ENCODE peak calls at places on chromosomes 3 and 15, in five cellular contexts. C, U, O, B and E are unnamed samples.

GRCh38 chr3:37962906-37963486 is 27.6 kb upstream of the VILL start:
- DNase-seq in C (no peak), U (no peak), O (no peak), B (no peak), E (no peak)

GRCh38 chr3:113668015-113668414 is 28.4 kb downstream of the USF3 start:
- DNase-seq in C (no peak), U (peak; percentile 10), O (no peak), B (no peak), E (no peak)

GRCh38 chr3:122245513-122246174 is 62.2 kb downstream of the CASR start:
- DNase-seq in C (no peak), U (no peak), O (no peak), B (no peak), E (no peak)

GRCh38 chr3:172213765-172214358 is 174.5 kb downstream of the FNDC3B start:
- DNase-seq in C (peak; percentile 96), U (no peak), O (no peak), B (peak; percentile 72), E (no peak)

GRCh38 chr3:178097576-178097975 is 438.7 kb upstream of the KCNMB2 start:
- DNase-seq in C (no peak), U (no peak), O (no peak), B (no peak), E (no peak)

GRCh38 chr3:67614195-67614594 is 40.2 kb downstream of the SUCLG2 start:
- DNase-seq in C (no peak), U (peak; percentile 22), O (no peak), B (no peak), E (no peak)

GRCh38 chr3:81695302-81695701 is 66.1 kb downstream of the GBE1 start:
- DNase-seq in C (no peak), U (no peak), O (no peak), B (no peak), E (no peak)

GRCh38 chr3:97882975-97883598 is 61.3 kb downstream of the CRYBG3 start:
- DNase-seq in C (no peak), U (peak; percentile 11), O (no peak), B (no peak), E (no peak)

GRCh38 chr15:52362497-52362896 is 66.9 kb upstream of the MYO5C start:
- DNase-seq in C (no peak), U (no peak), O (no peak), B (no peak), E (no peak)

GRCh38 chr3:153293222-153293621 is 131.2 kb downstream of the RAP2B start:
- DNase-seq in C (no peak), U (no peak), O (no peak), B (no peak), E (no peak)

GRCh38 chr3:178808748-178809147 is 262.9 kb downstream of the ZMAT3 start:
- DNase-seq in C (no peak), U (no peak), O (no peak), B (no peak), E (no peak)

GRCh38 chr15:69718916-69719315 is 266.3 kb downstream of the RPLP1 start:
- DNase-seq in C (no peak), U (no peak), O (no peak), B (no peak), E (peak; percentile 80)

GRCh38 chr3:136473716-136474326 is 223.7 kb downstream of the PCCB start:
- DNase-seq in C (no peak), U (no peak), O (no peak), B (no peak), E (no peak)

GRCh38 chr3:112304611-112305010 is 10.6 kb upstream of the SLC9C1 start:
- DNase-seq in C (no peak), U (no peak), O (no peak), B (no peak), E (no peak)

GRCh38 chr3:157134620-157135191 is 25.2 kb downstream of the CCNL1 start:
- DNase-seq in C (no peak), U (no peak), O (no peak), B (no peak), E (no peak)

GRCh38 chr3:61901986-61902385 is 340.6 kb downstream of the PTPRG start:
- DNase-seq in C (peak; percentile 8), U (no peak), O (no peak), B (peak; percentile 30), E (no peak)

GRCh38 chr3:183178833-183179549 is 16.5 kb upstream of the LAMP3 start:
- DNase-seq in C (no peak), U (peak; percentile 79), O (no peak), B (no peak), E (peak; percentile 84)

GRCh38 chr3:130925628-130926027 is 31.7 kb downstream of the ATP2C1 start:
- DNase-seq in C (no peak), U (no peak), O (no peak), B (no peak), E (no peak)

GRCh38 chr15:64122936-64123351 is 27.2 kb downstream of the SNX1 start:
- DNase-seq in C (no peak), U (no peak), O (no peak), B (no peak), E (no peak)

GRCh38 chr3:26108846-26109489 is 319.1 kb downstream of the OXSM start:
- DNase-seq in C (no peak), U (no peak), O (no peak), B (no peak), E (no peak)

GRCh38 chr15:25090073-25090733 is 135.4 kb downstream of the SNRPN start:
- DNase-seq in C (no peak), U (no peak), O (peak; percentile 55), B (no peak), E (peak; percentile 51)

GRCh38 chr15:74857671-74858365 is 14.9 kb upstream of the ULK3 start:
- DNase-seq in C (no peak), U (no peak), O (no peak), B (no peak), E (no peak)

GRCh38 chr3:186946756-186947375 is 16.5 kb downstream of the ST6GAL1 start:
- DNase-seq in C (no peak), U (no peak), O (no peak), B (peak; percentile 16), E (no peak)

GRCh38 chr3:51434746-51435323 is 43.8 kb downstream of the RBM15B start:
- DNase-seq in C (peak; percentile 11), U (peak; percentile 69), O (no peak), B (peak; percentile 0), E (no peak)

GRCh38 chr3:14602006-14602803 is 49.4 kb upstream of the CCDC174 start:
- DNase-seq in C (no peak), U (peak; percentile 81), O (no peak), B (peak; percentile 60), E (no peak)

GRCh38 chr15:78061963-78062427 is 15.5 kb downstream of the TBC1D2B start:
- DNase-seq in C (no peak), U (no peak), O (no peak), B (peak; percentile 46), E (no peak)

GRCh38 chr15:20351448-20351961 is 190.1 kb downstream of the GOLGA6L6 start:
- DNase-seq in C (no peak), U (no peak), O (no peak), B (no peak), E (peak; percentile 84)

GRCh38 chr15:83767786-83768185 is 113.9 kb downstream of the ADAMTSL3 start:
- DNase-seq in C (no peak), U (no peak), O (no peak), B (no peak), E (no peak)

GRCh38 chr15:78170848-78171773 is 21.9 kb downstream of the IDH3A start:
- DNase-seq in C (no peak), U (no peak), O (no peak), B (no peak), E (no peak)

GRCh38 chr3:123258811-123259420 is 57.2 kb downstream of the SEC22A start:
- DNase-seq in C (peak; percentile 65), U (no peak), O (no peak), B (peak; percentile 15), E (no peak)

GRCh38 chr15:49606594-49606993 is 14.0 kb downstream of the FAM227B start:
- DNase-seq in C (no peak), U (no peak), O (no peak), B (no peak), E (no peak)

GRCh38 chr3:58154752-58155449 is 55.9 kb downstream of the DNASE1L3 start:
- DNase-seq in C (no peak), U (no peak), O (no peak), B (no peak), E (no peak)

GRCh38 chr15:78438595-78439285 is 724 bp downstream of the IREB2 start:
- DNase-seq in C (no peak), U (peak; percentile 43), O (peak; percentile 72), B (peak; percentile 54), E (no peak)

GRCh38 chr15:58474741-58475323 is 43.0 kb downstream of the LIPC start:
- DNase-seq in C (no peak), U (no peak), O (no peak), B (no peak), E (no peak)

GRCh38 chr3:37308247-37308646 is 133.9 kb upstream of the LRRFIP2 start:
- DNase-seq in C (no peak), U (peak; percentile 21), O (no peak), B (no peak), E (no peak)